ENCODE peak calls at places on chromosomes 7 and 10, in four cellular contexts. One of them, this sample, is unnamed.

GRCh38 chr10:14649739-14650138 is 125.0 kb downstream of the FAM107B start:
- DNase-seq in spleen: no peak
- DNase-seq in AG04450: no peak
- DNase-seq in cardiac muscle cell: no peak
- DNase-seq in this sample: no peak

GRCh38 chr7:159084069-159084801 is 60.4 kb downstream of the VIPR2 start:
- DNase-seq in spleen: peak
- DNase-seq in AG04450: no peak
- DNase-seq in cardiac muscle cell: no peak
- DNase-seq in this sample: no peak

GRCh38 chr7:142887282-142888015 is 1.9 kb upstream of the TRPV6 start:
- DNase-seq in spleen: peak
- DNase-seq in AG04450: no peak
- DNase-seq in cardiac muscle cell: no peak
- DNase-seq in this sample: no peak

GRCh38 chr10:117900280-117900679 is 146.5 kb downstream of the RAB11FIP2 start:
- DNase-seq in spleen: no peak
- DNase-seq in AG04450: no peak
- DNase-seq in cardiac muscle cell: no peak
- DNase-seq in this sample: no peak

GRCh38 chr7:79046061-79046460 is 407.4 kb downstream of the MAGI2 start:
- DNase-seq in spleen: no peak
- DNase-seq in AG04450: no peak
- DNase-seq in cardiac muscle cell: no peak
- DNase-seq in this sample: no peak

GRCh38 chr10:119807960-119808697 is 64.5 kb downstream of the MCMBP start:
- DNase-seq in spleen: no peak
- DNase-seq in AG04450: peak
- DNase-seq in cardiac muscle cell: peak
- DNase-seq in this sample: no peak

GRCh38 chr7:66267249-66267648 is 62.1 kb downstream of the TPST1 start:
- DNase-seq in spleen: no peak
- DNase-seq in AG04450: peak
- DNase-seq in cardiac muscle cell: peak
- DNase-seq in this sample: peak

GRCh38 chr7:140888087-140888486 is 36.6 kb downstream of the BRAF start:
- DNase-seq in spleen: no peak
- DNase-seq in AG04450: no peak
- DNase-seq in cardiac muscle cell: no peak
- DNase-seq in this sample: no peak

GRCh38 chr10:29600821-29601220 is 34.0 kb downstream of the SVIL start:
- DNase-seq in spleen: no peak
- DNase-seq in AG04450: no peak
- DNase-seq in cardiac muscle cell: peak
- DNase-seq in this sample: no peak

GRCh38 chr7:55019691-55020480 is 1.1 kb downstream of the EGFR start:
- DNase-seq in spleen: no peak
- DNase-seq in AG04450: no peak
- DNase-seq in cardiac muscle cell: no peak
- DNase-seq in this sample: no peak

GRCh38 chr7:39621784-39622411 is 1.5 kb upstream of the RALA start:
- DNase-seq in spleen: no peak
- DNase-seq in AG04450: no peak
- DNase-seq in cardiac muscle cell: no peak
- DNase-seq in this sample: no peak

GRCh38 chr7:1646957-1647891 is 22.9 kb upstream of the ELFN1 start:
- DNase-seq in spleen: no peak
- DNase-seq in AG04450: no peak
- DNase-seq in cardiac muscle cell: peak
- DNase-seq in this sample: no peak

GRCh38 chr10:88154596-88155250 is 291.3 kb downstream of the PTEN start:
- DNase-seq in spleen: no peak
- DNase-seq in AG04450: peak
- DNase-seq in cardiac muscle cell: no peak
- DNase-seq in this sample: peak

GRCh38 chr7:33632322-33632721 is 273.0 kb upstream of the BMPER start:
- DNase-seq in spleen: no peak
- DNase-seq in AG04450: no peak
- DNase-seq in cardiac muscle cell: no peak
- DNase-seq in this sample: no peak

GRCh38 chr10:30591249-30591670 is 38.3 kb downstream of the LYZL2 start:
- DNase-seq in spleen: no peak
- DNase-seq in AG04450: peak
- DNase-seq in cardiac muscle cell: peak
- DNase-seq in this sample: no peak

DNA sequence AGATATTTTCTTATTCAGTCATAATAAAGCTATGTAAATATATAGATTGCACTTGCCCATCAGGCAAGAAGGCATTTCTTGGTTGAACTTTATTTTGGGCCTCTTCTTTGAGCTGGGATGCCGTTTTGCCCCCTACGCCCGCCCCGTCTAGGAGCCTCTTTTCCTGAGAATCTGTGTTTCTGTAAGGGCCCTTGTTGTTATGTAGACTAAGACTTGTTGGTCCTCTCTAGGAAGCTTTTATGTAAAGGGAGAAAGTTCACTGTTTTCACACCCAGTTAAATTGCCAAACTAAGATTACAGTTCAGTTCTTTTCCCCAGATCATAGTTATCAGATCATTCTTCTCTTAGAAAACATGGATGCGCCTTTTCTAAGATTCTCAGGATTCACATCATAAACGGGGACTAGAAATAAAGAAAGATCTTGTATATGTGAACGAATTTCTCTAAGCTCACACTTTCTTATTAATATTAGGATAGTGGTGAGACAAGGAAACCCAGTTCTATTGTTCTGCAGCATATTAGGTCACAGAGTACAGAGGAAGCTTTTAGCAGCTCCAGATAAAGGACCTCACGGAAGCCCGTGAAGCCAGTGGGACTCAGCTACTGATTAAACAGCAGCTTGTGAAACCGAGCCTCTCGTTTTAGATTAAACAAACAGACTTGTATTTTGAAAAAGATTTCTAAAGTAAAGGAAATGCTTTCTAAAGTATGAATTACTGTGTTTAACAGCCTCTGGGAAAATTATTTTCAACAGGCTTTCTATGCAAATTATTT is 3.8 kb downstream of the LMTK2 start:
- DNase-seq in spleen: no peak
- DNase-seq in AG04450: no peak
- DNase-seq in cardiac muscle cell: peak
- DNase-seq in this sample: no peak
- H3K4me3 ChIP-seq in spleen: no peak
- H3K4me3 ChIP-seq in AG04450: no peak
- H3K4me3 ChIP-seq in cardiac muscle cell: peak
- H3K4me3 ChIP-seq in this sample: peak

GRCh38 chr7:134527979-134528371 is 608 bp downstream of the AKR1B10 start:
- DNase-seq in spleen: no peak
- DNase-seq in AG04450: peak
- DNase-seq in cardiac muscle cell: peak
- DNase-seq in this sample: no peak

GRCh38 chr7:134528749-134529148 is 1.4 kb downstream of the AKR1B10 start:
- DNase-seq in spleen: no peak
- DNase-seq in AG04450: no peak
- DNase-seq in cardiac muscle cell: no peak
- DNase-seq in this sample: no peak

GRCh38 chr7:134532155-134533089 is 5.1 kb downstream of the AKR1B10 start:
- DNase-seq in spleen: no peak
- DNase-seq in AG04450: no peak
- DNase-seq in cardiac muscle cell: no peak
- DNase-seq in this sample: no peak

GRCh38 chr7:134533288-134533771 is 6.0 kb downstream of the AKR1B10 start:
- DNase-seq in spleen: no peak
- DNase-seq in AG04450: no peak
- DNase-seq in cardiac muscle cell: no peak
- DNase-seq in this sample: no peak

GRCh38 chr7:134530460-134530859 is 3.1 kb downstream of the AKR1B10 start:
- DNase-seq in spleen: no peak
- DNase-seq in AG04450: no peak
- DNase-seq in cardiac muscle cell: no peak
- DNase-seq in this sample: no peak
- TF ChIP-seq CTCF in spleen: no peak
- TF ChIP-seq CTCF in AG04450: no peak
- TF ChIP-seq CTCF in cardiac muscle cell: no peak
- TF ChIP-seq CTCF in this sample: no peak

GRCh38 chr10:24272374-24272773 is 63.4 kb downstream of the KIAA1217 start:
- DNase-seq in spleen: no peak
- DNase-seq in AG04450: no peak
- DNase-seq in cardiac muscle cell: no peak
- DNase-seq in this sample: no peak
- H3K4me3 ChIP-seq in spleen: no peak
- H3K4me3 ChIP-seq in AG04450: no peak
- H3K4me3 ChIP-seq in cardiac muscle cell: no peak
- H3K4me3 ChIP-seq in this sample: no peak

GRCh38 chr7:151168022-151168786 is 710 bp upstream of the GBX1 start:
- DNase-seq in spleen: no peak
- DNase-seq in AG04450: no peak
- DNase-seq in cardiac muscle cell: no peak
- DNase-seq in this sample: no peak
- TF ChIP-seq CTCF in spleen: peak
- TF ChIP-seq CTCF in AG04450: peak
- TF ChIP-seq CTCF in cardiac muscle cell: peak
- TF ChIP-seq CTCF in this sample: peak

GRCh38 chr7:25179771-25180591 is 48.3 kb downstream of the NPVF start:
- DNase-seq in spleen: peak
- DNase-seq in AG04450: peak
- DNase-seq in cardiac muscle cell: peak
- DNase-seq in this sample: no peak

GRCh38 chr7:25179325-25179724 is 49.0 kb downstream of the NPVF start:
- DNase-seq in spleen: no peak
- DNase-seq in AG04450: no peak
- DNase-seq in cardiac muscle cell: no peak
- DNase-seq in this sample: no peak

GRCh38 chr7:25180946-25181345 is 47.3 kb downstream of the NPVF start:
- DNase-seq in spleen: no peak
- DNase-seq in AG04450: no peak
- DNase-seq in cardiac muscle cell: peak
- DNase-seq in this sample: no peak

GRCh38 chr7:25180592-25180923 is 47.7 kb downstream of the NPVF start:
- DNase-seq in spleen: no peak
- DNase-seq in AG04450: no peak
- DNase-seq in cardiac muscle cell: no peak
- DNase-seq in this sample: no peak

GRCh38 chr7:25181537-25181936 is 46.7 kb downstream of the NPVF start:
- DNase-seq in spleen: no peak
- DNase-seq in AG04450: no peak
- DNase-seq in cardiac muscle cell: no peak
- DNase-seq in this sample: no peak
- H3K4me3 ChIP-seq in spleen: no peak
- H3K4me3 ChIP-seq in AG04450: no peak
- H3K4me3 ChIP-seq in cardiac muscle cell: no peak
- H3K4me3 ChIP-seq in this sample: no peak

DNA sequence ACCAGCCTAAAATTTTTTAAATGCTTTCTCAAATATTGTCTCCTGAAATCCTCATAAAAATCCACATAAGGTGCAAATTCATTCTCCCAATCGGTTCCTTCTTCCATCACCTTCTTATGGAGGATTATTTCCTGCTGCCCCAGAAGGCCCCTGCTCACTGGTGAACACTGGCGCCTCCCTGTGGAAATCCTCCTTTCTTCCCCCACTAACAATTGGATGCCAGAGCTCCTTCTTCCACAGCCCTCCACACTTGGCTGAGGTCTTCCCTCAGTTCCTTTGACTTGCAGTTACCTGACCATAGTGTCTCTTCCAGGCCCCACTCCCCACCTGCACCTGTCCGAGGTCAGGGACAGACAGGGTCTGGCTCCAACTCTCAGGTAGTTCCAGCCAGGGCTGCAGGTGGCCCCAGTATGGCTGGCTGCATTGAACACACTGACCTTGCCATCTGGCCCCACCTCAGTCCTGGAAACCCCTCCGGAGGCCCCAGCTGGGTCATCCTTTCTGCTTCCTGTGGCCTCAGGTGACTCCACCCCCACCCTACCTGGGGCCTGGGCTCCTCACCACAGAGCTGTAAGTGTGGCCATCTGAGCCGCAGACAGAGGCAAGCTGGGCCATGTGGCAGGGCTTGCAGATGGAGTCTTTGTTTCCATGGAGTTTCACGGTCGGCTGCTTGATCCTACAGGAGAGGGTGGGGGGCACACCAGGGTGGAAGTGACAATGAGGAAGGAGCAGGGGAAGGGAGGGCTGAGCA is 18.4 kb downstream of the SPOCK2 start:
- DNase-seq in spleen: peak
- DNase-seq in AG04450: no peak
- DNase-seq in cardiac muscle cell: no peak
- DNase-seq in this sample: no peak
- TF ChIP-seq CTCF in spleen: no peak
- TF ChIP-seq CTCF in AG04450: peak
- TF ChIP-seq CTCF in cardiac muscle cell: peak
- TF ChIP-seq CTCF in this sample: peak

DNA sequence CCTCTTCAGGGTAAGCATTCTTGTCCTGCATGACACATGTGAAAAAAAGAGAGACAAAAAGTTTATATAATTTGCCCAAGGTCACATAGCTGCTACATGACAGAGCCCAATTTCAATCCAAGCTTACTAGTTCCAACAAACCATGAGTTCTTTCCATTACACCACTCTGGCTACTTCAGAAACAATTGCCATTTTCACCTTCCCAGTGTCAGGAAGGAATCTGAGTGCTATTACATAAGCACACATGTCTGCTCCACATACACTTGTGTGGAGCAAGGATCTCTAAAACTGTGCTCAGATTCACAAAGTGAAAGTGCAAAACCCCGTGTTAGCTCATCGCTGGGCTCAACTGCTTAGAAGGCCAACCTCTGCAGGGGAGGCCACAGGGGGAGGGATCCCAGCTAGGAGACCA is 356.2 kb upstream of the NFE2L3 start:
- DNase-seq in spleen: no peak
- DNase-seq in AG04450: no peak
- DNase-seq in cardiac muscle cell: peak
- DNase-seq in this sample: no peak
- H3K4me3 ChIP-seq in spleen: no peak
- H3K4me3 ChIP-seq in AG04450: peak
- H3K4me3 ChIP-seq in cardiac muscle cell: no peak
- H3K4me3 ChIP-seq in this sample: no peak

GRCh38 chr7:52920977-52921376 is 114.5 kb upstream of the POM121L12 start:
- DNase-seq in spleen: no peak
- DNase-seq in AG04450: no peak
- DNase-seq in cardiac muscle cell: no peak
- DNase-seq in this sample: no peak

GRCh38 chr7:52925332-52925731 is 110.1 kb upstream of the POM121L12 start:
- DNase-seq in spleen: no peak
- DNase-seq in AG04450: no peak
- DNase-seq in cardiac muscle cell: no peak
- DNase-seq in this sample: no peak
- TF ChIP-seq CTCF in spleen: no peak
- TF ChIP-seq CTCF in AG04450: no peak
- TF ChIP-seq CTCF in cardiac muscle cell: no peak
- TF ChIP-seq CTCF in this sample: no peak